ENCODE peak calls at places on chromosomes 1 and 21, in six cellular contexts. S is T-helper 2 cell, Y is NCI-H1436, Z is GM18507, Q is GM04504, A is fibroblast of the conjunctiva. J is an unnamed sample.

GRCh38 chr1:204619721-204620120 is 65.8 kb downstream of the LRRN2 start:
- DNase-seq in S (peak), Y (no peak), Z (no peak), Q (no peak), A (no peak), J (no peak)

GRCh38 chr1:38693031-38693430 is 166.5 kb downstream of the RRAGC start:
- DNase-seq in S (no peak), Y (no peak), Z (no peak), Q (no peak), A (no peak), J (no peak)

GRCh38 chr1:26704629-26705028 is 8.8 kb downstream of the ARID1A start:
- DNase-seq in S (no peak), Y (no peak), Z (no peak), Q (no peak), A (no peak), J (no peak)

GRCh38 chr1:74733616-74734484 is 898 bp downstream of the TYW3 start:
- DNase-seq in S (peak), Y (peak), Z (no peak), Q (peak), A (peak), J (no peak)

GRCh38 chr1:19981170-19981506 is 1.7 kb upstream of the PLA2G2A start:
- DNase-seq in S (no peak), Y (no peak), Z (no peak), Q (no peak), A (no peak), J (no peak)

GRCh38 chr1:228210076-228210651 is 2.3 kb downstream of the OBSCN start:
- DNase-seq in S (no peak), Y (no peak), Z (no peak), Q (no peak), A (no peak), J (no peak)

GRCh38 chr1:17234405-17234804 is 14.5 kb upstream of the PADI3 start:
- DNase-seq in S (no peak), Y (no peak), Z (no peak), Q (no peak), A (no peak), J (no peak)

GRCh38 chr1:14138135-14138506 is 438.1 kb downstream of the PRDM2 start:
- DNase-seq in S (no peak), Y (no peak), Z (no peak), Q (no peak), A (no peak), J (no peak)

GRCh38 chr21:45304161-45304830 is 16.6 kb upstream of the POFUT2 start:
- DNase-seq in S (no peak), Y (no peak), Z (no peak), Q (no peak), A (no peak), J (no peak)

GRCh38 chr1:220748091-220748934 is at the start of gene MTARC2:
- DNase-seq in S (no peak), Y (peak), Z (no peak), Q (peak), A (peak), J (peak)

GRCh38 chr1:231315887-231316286 is 21.8 kb downstream of the EXOC8 start:
- DNase-seq in S (peak), Y (peak), Z (peak), Q (no peak), A (no peak), J (no peak)

GRCh38 chr1:245458234-245458633 is 303.4 kb downstream of the KIF26B start:
- DNase-seq in S (no peak), Y (no peak), Z (no peak), Q (peak), A (no peak), J (no peak)

GRCh38 chr1:154943649-154944421 is 7.3 kb upstream of the PMVK start:
- DNase-seq in S (peak), Y (peak), Z (no peak), Q (no peak), A (no peak), J (no peak)

GRCh38 chr21:45468051-45468970 is 63.3 kb downstream of the COL18A1 start:
- DNase-seq in S (no peak), Y (no peak), Z (no peak), Q (no peak), A (no peak), J (no peak)

GRCh38 chr1:22387888-22388564 is 63.6 kb upstream of the ZBTB40 start:
- DNase-seq in S (no peak), Y (no peak), Z (no peak), Q (no peak), A (no peak), J (no peak)

GRCh38 chr1:98104285-98104684 is 183.5 kb upstream of the DPYD start:
- DNase-seq in S (no peak), Y (no peak), Z (no peak), Q (peak), A (peak), J (no peak)

GRCh38 chr21:17781524-17781923 is 37.6 kb downstream of the C21orf91 start:
- DNase-seq in S (no peak), Y (no peak), Z (no peak), Q (no peak), A (no peak), J (no peak)

GRCh38 chr1:97074771-97075170 is 353.2 kb downstream of the PTBP2 start:
- DNase-seq in S (no peak), Y (no peak), Z (no peak), Q (no peak), A (no peak), J (no peak)

GRCh38 chr1:21901473-21901847 is 35.6 kb downstream of the HSPG2 start:
- DNase-seq in S (no peak), Y (no peak), Z (no peak), Q (no peak), A (no peak), J (no peak)

GRCh38 chr21:34335316-34335715 is 28.5 kb upstream of the KCNE2 start:
- DNase-seq in S (no peak), Y (no peak), Z (no peak), Q (peak), A (no peak), J (peak)

GRCh38 chr1:234980657-234981396 is 147.8 kb downstream of the TOMM20 start:
- DNase-seq in S (peak), Y (no peak), Z (no peak), Q (peak), A (peak), J (peak)

GRCh38 chr1:6724517-6725141 is 23.0 kb upstream of the DNAJC11 start:
- DNase-seq in S (no peak), Y (no peak), Z (no peak), Q (peak), A (no peak), J (no peak)

GRCh38 chr1:25649041-25649440 is 32.5 kb downstream of the MAN1C1 start:
- DNase-seq in S (no peak), Y (no peak), Z (no peak), Q (no peak), A (no peak), J (peak)

GRCh38 chr1:183472488-183473285 is at the start of gene SMG7:
- DNase-seq in S (peak), Y (no peak), Z (no peak), Q (no peak), A (no peak), J (peak)

GRCh38 chr1:207088731-207089626 is at the start of gene C4BPB:
- DNase-seq in S (peak), Y (no peak), Z (no peak), Q (no peak), A (no peak), J (no peak)

GRCh38 chr21:45747802-45748445 is 104.4 kb downstream of the PCBP3 start:
- DNase-seq in S (peak), Y (peak), Z (no peak), Q (peak), A (peak), J (no peak)

GRCh38 chr1:225847610-225848009 is 34.6 kb downstream of the TMEM63A start:
- DNase-seq in S (no peak), Y (peak), Z (no peak), Q (no peak), A (no peak), J (no peak)

J was measured in lower leg skin.